ENCODE peak calls at places on chromosomes 1 and 21, in four cellular contexts. Z, D, A and O are unnamed samples.
A peak's percentile ranks its signal among the peaks of the same experiment; 100 is the strongest.

GRCh38 chr1:83065952-83066727 is 932.8 kb downstream of the TTLL7 start:
- DNase-seq in D (no peak), Z (no peak), A (no peak), O (no peak)

GRCh38 chr1:17084787-17085186 is 31.0 kb upstream of the SDHB start:
- DNase-seq in A (no peak), D (no peak), Z (no peak), O (no peak)

GRCh38 chr1:23010734-23011449 is 4.8 kb downstream of the TEX46 start:
- DNase-seq in Z (no peak), A (no peak), D (no peak), O (peak; percentile 49)

GRCh38 chr1:46532095-46532494 is 19.4 kb downstream of the KNCN start:
- DNase-seq in D (no peak), A (no peak), Z (no peak), O (no peak)

GRCh38 chr1:181189691-181190361 is 101.3 kb downstream of the IER5 start:
- DNase-seq in A (peak; percentile 98), D (no peak), Z (peak; percentile 89), O (peak; percentile 19)

GRCh38 chr21:39016740-39017315 is 166.4 kb downstream of the PSMG1 start:
- DNase-seq in A (no peak), Z (no peak), D (peak; percentile 23), O (no peak)

GRCh38 chr1:96487404-96487803 is 234.2 kb upstream of the PTBP2 start:
- DNase-seq in D (no peak), A (no peak), Z (no peak), O (peak; percentile 13)

GRCh38 chr1:101540161-101540560 is 303.3 kb downstream of the S1PR1 start:
- DNase-seq in A (no peak), Z (no peak), D (no peak), O (no peak)

GRCh38 chr21:43865471-43866181 is 603 bp downstream of the AGPAT3 start:
- DNase-seq in A (peak; percentile 56), D (no peak), Z (peak; percentile 86), O (no peak)

GRCh38 chr1:209866201-209866600 is 38.4 kb downstream of the UTP25 start:
- DNase-seq in D (no peak), A (no peak), Z (no peak), O (no peak)

GRCh38 chr1:14968251-14968812 is 185.2 kb upstream of the TMEM51 start:
- DNase-seq in A (no peak), Z (no peak), D (no peak), O (no peak)

GRCh38 chr1:71586030-71586429 is 505.2 kb upstream of the ZRANB2 start:
- DNase-seq in A (no peak), Z (no peak), D (no peak), O (no peak)

GRCh38 chr1:228849011-228849541 is 113.8 kb downstream of the RHOU start:
- DNase-seq in A (peak; percentile 38), Z (no peak), D (peak; percentile 59), O (no peak)

GRCh38 chr1:229164338-229164737 is 106.6 kb upstream of the RAB4A start:
- DNase-seq in D (no peak), Z (no peak), A (no peak), O (no peak)

GRCh38 chr1:16420719-16421118 is 16.5 kb downstream of the SPATA21 start:
- DNase-seq in Z (no peak), D (peak; percentile 84), A (no peak), O (no peak)

GRCh38 chr21:42063578-42064521 is 7.3 kb upstream of the UMODL1 start:
- DNase-seq in Z (no peak), D (peak; percentile 63), A (no peak), O (no peak)

GRCh38 chr1:189226779-189227178 is 1250.9 kb downstream of the BRINP3 start:
- DNase-seq in Z (no peak), A (no peak), D (no peak), O (no peak)

GRCh38 chr1:75937034-75937433 is 4.8 kb upstream of the ASB17 start:
- DNase-seq in Z (no peak), D (no peak), A (no peak), O (no peak)

GRCh38 chr1:26189751-26190275 is 589 bp upstream of the CATSPER4 start:
- DNase-seq in Z (peak; percentile 54), D (no peak), A (no peak), O (no peak)

GRCh38 chr1:29698033-29698432 is 461.7 kb downstream of the PTPRU start:
- DNase-seq in A (peak; percentile 77), D (no peak), Z (peak; percentile 73), O (peak; percentile 57)

GRCh38 chr1:165353731-165354671 is 2.5 kb downstream of the LMX1A start:
- DNase-seq in D (no peak), A (peak; percentile 69), Z (no peak), O (no peak)

GRCh38 chr1:31396633-31397351 is 16.2 kb upstream of the SERINC2 start:
- DNase-seq in A (no peak), Z (no peak), D (no peak), O (peak; percentile 55)

GRCh38 chr1:65147424-65148177 is 402 bp upstream of the AK4 start:
- DNase-seq in Z (peak; percentile 73), D (no peak), A (peak; percentile 67), O (no peak)

GRCh38 chr1:55257958-55258357 is 42.8 kb upstream of the USP24 start:
- DNase-seq in A (no peak), Z (no peak), D (peak; percentile 45), O (no peak)

GRCh38 chr1:42943166-42943565 is 15.5 kb downstream of the SLC2A1 start:
- DNase-seq in D (no peak), Z (no peak), A (no peak), O (peak; percentile 68)

GRCh38 chr1:158391099-158391498 is 8.2 kb downstream of the OR10T2 start:
- DNase-seq in Z (no peak), A (no peak), D (no peak), O (no peak)

GRCh38 chr1:41678141-41678878 is 193.8 kb upstream of the EDN2 start:
- DNase-seq in Z (no peak), D (no peak), A (no peak), O (no peak)

GRCh38 chr1:242691603-242691945 is 167.1 kb upstream of the PLD5 start:
- DNase-seq in Z (no peak), D (no peak), A (no peak), O (no peak)

GRCh38 chr1:22767862-22768261 is 57.2 kb downstream of the EPHB2 start:
- DNase-seq in Z (no peak), A (no peak), D (no peak), O (no peak)

GRCh38 chr1:158516966-158517365 is 37.2 kb downstream of the OR6Y1 start:
- DNase-seq in Z (no peak), A (no peak), D (no peak), O (no peak)

GRCh38 chr1:20404466-20404865 is 81.5 kb downstream of the CAMK2N1 start:
- DNase-seq in D (no peak), Z (no peak), A (peak; percentile 65), O (no peak)

GRCh38 chr1:53139911-53140310 is 2.5 kb downstream of the SLC1A7 start:
- DNase-seq in A (no peak), D (no peak), Z (no peak), O (no peak)
- TF ChIP-seq EGR1 in A (no peak), D (no peak), Z (no peak), O (no peak)

GRCh38 chr1:24859063-24860010 is 70.7 kb downstream of the RUNX3 start:
- DNase-seq in A (no peak), Z (no peak), D (no peak), O (no peak)

GRCh38 chr1:24864409-24864808 is 65.7 kb downstream of the RUNX3 start:
- DNase-seq in D (no peak), A (no peak), Z (no peak), O (no peak)

GRCh38 chr1:24860841-24861240 is 69.2 kb downstream of the RUNX3 start:
- DNase-seq in Z (no peak), D (no peak), A (no peak), O (no peak)

GRCh38 chr1:24862775-24863483 is 67.1 kb downstream of the RUNX3 start:
- DNase-seq in A (no peak), D (no peak), Z (no peak), O (no peak)

DNA sequence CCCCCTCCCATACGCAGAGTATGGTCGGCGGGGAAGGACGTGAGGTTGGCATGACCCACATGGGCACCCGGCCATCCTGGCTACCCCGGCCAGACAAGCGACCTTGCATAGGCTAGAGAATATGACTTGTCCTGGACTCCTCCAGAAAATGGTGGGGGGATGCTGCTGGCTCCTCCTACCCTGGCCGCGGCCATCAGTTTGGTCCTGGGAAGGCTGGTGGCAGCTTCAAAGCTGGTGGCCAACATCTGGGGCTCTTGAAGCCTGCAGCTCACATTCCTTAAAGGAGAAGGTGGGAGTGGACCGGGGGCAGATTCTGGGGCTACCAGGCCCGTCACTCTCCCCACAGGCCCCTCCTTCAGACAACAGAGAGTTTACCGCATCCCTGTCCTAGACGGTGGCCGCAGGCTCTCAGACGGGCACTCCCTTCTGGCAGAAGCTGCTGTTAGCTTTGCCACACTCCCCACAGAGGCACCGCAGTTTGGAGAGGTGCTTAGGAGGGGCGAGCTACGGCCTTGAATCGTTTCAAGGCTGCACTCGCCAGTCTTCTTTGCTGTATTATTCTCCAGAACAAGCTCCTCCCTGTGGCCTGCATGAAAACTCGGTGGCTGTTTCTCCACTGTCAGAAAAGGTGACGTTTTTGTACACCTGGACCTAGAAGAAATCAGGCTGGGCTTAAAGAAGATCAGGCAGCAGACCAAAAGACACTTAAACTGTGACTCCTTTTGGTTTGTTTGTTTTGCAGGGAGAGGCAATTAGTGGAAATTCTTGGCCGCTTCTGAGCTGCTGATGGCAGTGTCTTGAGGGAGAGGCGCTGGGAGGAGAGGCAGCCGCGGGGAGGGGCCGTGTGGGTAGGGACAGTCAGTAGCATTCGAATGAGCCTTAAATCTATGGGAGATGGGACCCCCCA is 68.0 kb downstream of the RUNX3 start:
- DNase-seq in D (no peak), Z (no peak), A (peak; percentile 50), O (no peak)
- TF ChIP-seq EGR1 in D (no peak), Z (no peak), A (no peak), O (no peak)

GRCh38 chr1:246003442-246003730 is 503.7 kb downstream of the SMYD3 start:
- DNase-seq in A (no peak), Z (no peak), D (no peak), O (no peak)
- TF ChIP-seq EGR1 in A (no peak), Z (no peak), D (no peak), O (no peak)

DNA sequence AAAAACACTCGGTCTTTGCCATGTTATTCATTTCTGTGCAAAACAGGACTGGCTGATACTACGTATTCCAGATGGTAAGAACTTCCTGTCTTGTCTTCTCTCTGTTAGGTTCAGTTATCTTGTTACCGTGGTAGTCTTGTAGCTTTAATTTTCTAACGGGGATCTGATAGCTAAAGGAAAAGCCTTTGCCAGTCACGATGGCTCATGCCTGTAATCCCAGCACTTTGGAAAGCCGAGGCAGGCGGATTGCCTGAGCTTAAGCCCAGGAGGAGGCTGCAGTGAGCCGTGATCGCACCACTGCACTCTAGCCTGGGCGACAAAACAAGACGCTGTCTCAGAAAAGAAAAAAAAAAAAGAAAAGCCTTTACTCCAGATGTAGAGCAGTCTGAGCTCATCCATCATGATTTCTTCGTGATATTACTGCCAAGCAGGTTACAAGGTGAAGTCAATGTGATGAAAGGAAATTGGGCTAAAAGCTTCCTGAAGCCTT is 11.1 kb upstream of the MSTO1 start:
- DNase-seq in A (peak; percentile 51), D (no peak), Z (no peak), O (no peak)
- TF ChIP-seq EGR1 in A (no peak), D (no peak), Z (no peak), O (no peak)

GRCh38 chr1:67784545-67785186 is 48.6 kb downstream of the GNG12 start:
- DNase-seq in D (no peak), A (no peak), Z (no peak), O (no peak)
- TF ChIP-seq EGR1 in D (no peak), A (no peak), Z (no peak), O (no peak)